ENCODE peak calls at places on chromosomes 4 and X, in five cellular contexts. F is adipocyte, S is K562, E is heart right ventricle, B is mammary epithelial cell. P is an unnamed sample.

GRCh38 chr4:90745176-90745575 is 618.0 kb downstream of the CCSER1 start:
- DNase-seq in F (no peak), S (no peak), E (no peak), B (peak; percentile 59), P (no peak)

GRCh38 chr4:103994059-103994458 is 274.3 kb upstream of the TACR3 start:
- DNase-seq in F (no peak), S (no peak), E (no peak), B (peak; percentile 18), P (no peak)

GRCh38 chrX:75273483-75273882 is 402 bp upstream of the UPRT start:
- DNase-seq in F (no peak), S (peak; percentile 17), E (no peak), B (no peak), P (no peak)

GRCh38 chrX:102712967-102713677 is 874 bp downstream of the GPRASP2 start:
- DNase-seq in F (peak; percentile 69), S (peak; percentile 39), E (peak; percentile 14), B (peak; percentile 40), P (no peak)

GRCh38 chr4:8152865-8153257 is 5.8 kb downstream of the ABLIM2 start:
- DNase-seq in F (no peak), S (no peak), E (peak; percentile 48), B (no peak), P (no peak)

GRCh38 chr4:147480891-147481576 is at the start of gene EDNRA:
- DNase-seq in F (peak; percentile 85), S (no peak), E (peak; percentile 39), B (no peak), P (no peak)

GRCh38 chr4:83174844-83175414 is 60.4 kb upstream of the PLAC8 start:
- DNase-seq in F (no peak), S (no peak), E (no peak), B (no peak), P (no peak)

GRCh38 chr4:132344924-132345828 is 803.9 kb upstream of the PCDH10 start:
- DNase-seq in F (no peak), S (peak; percentile 62), E (no peak), B (no peak), P (no peak)

GRCh38 chr4:73603307-73603710 is 16.9 kb downstream of the RASSF6 start:
- DNase-seq in F (no peak), S (no peak), E (no peak), B (peak; percentile 25), P (no peak)

GRCh38 chrX:30888526-30889146 is 418 bp downstream of the TAB3 start:
- DNase-seq in F (peak; percentile 39), S (peak; percentile 40), E (no peak), B (no peak), P (no peak)

GRCh38 chr4:149176019-149176418 is 639.6 kb downstream of the IQCM start:
- DNase-seq in F (no peak), S (no peak), E (no peak), B (no peak), P (no peak)

GRCh38 chr4:143282170-143282760 is 54.4 kb upstream of the GAB1 start:
- DNase-seq in F (no peak), S (no peak), E (peak; percentile 44), B (no peak), P (no peak)

GRCh38 chrX:69312141-69312670 is 147.0 kb upstream of the PJA1 start:
- DNase-seq in F (no peak), S (no peak), E (no peak), B (no peak), P (no peak)

GRCh38 chr4:73187325-73187724 is 71.3 kb downstream of the ANKRD17 start:
- DNase-seq in F (no peak), S (no peak), E (no peak), B (no peak), P (no peak)

GRCh38 chrX:54358424-54359211 is 772 bp upstream of the WNK3 start:
- DNase-seq in F (peak; percentile 83), S (no peak), E (peak; percentile 39), B (peak; percentile 4), P (peak; percentile 24)

GRCh38 chrX:12885508-12885907 is 18.6 kb downstream of the TLR7 start:
- DNase-seq in F (no peak), S (no peak), E (no peak), B (no peak), P (no peak)

GRCh38 chrX:53290441-53291041 is 9.2 kb upstream of the IQSEC2 start:
- DNase-seq in F (no peak), S (no peak), E (no peak), B (no peak), P (no peak)

GRCh38 chr4:26356067-26356466 is 35.3 kb downstream of the RBPJ start:
- DNase-seq in F (no peak), S (no peak), E (no peak), B (peak; percentile 49), P (peak; percentile 9)

GRCh38 chr4:138241281-138242075 is 671 bp downstream of the SLC7A11 start:
- DNase-seq in F (peak; percentile 67), S (peak; percentile 19), E (no peak), B (no peak), P (no peak)

GRCh38 chr4:73613130-73613529 is 7.1 kb downstream of the RASSF6 start:
- DNase-seq in F (no peak), S (no peak), E (no peak), B (peak; percentile 92), P (no peak)

GRCh38 chr4:81562093-81562492 is 90.4 kb upstream of the RASGEF1B start:
- DNase-seq in F (no peak), S (no peak), E (no peak), B (no peak), P (peak; percentile 28)

GRCh38 chr4:57136281-57136680 is 26.1 kb upstream of the IGFBP7 start:
- DNase-seq in F (no peak), S (no peak), E (no peak), B (peak; percentile 69), P (no peak)

GRCh38 chr4:8675383-8675782 is 82.8 kb downstream of the CPZ start:
- DNase-seq in F (peak; percentile 11), S (peak; percentile 52), E (no peak), B (no peak), P (no peak)

DNA sequence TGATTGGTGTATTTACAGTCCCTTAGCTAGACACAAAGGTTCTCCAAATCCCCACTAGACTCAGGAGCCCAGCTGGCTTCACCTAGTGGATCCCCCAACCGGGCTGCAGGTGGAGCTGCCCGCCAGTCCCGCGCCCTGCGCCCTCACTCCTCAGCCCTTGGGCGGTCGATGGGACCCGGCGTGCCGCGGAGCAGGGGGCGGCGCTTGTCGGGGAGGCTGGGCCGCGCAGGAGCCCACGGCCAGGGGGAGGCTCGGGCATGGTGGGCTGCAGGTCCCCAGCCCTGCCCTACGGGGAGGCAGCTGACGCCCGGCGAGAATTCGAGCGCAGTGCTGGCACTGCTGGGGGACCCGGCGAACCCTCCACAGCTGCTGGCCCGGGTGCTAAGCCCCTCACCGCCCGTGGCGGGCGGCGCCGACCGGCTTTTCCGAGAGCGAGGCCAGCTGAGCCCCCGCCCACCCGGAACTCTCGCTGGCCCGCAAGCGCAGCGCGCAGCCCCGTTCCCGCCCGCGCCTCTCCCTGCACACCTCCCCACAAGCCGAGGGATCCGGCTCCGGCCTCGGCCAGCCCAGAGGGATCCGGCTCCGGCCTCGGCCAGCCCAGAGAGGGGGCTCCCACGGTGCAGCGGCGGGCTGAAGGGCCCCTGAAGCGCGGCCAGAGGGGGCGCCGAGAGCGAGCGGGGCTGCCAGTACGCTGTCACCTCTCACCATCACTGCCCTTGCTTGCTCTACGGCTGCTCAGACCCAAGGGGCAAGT is 39.4 kb downstream of the WFS1 start:
- DNase-seq in F (peak; percentile 18), S (no peak), E (peak; percentile 42), B (no peak), P (no peak)
- H3K4me3 ChIP-seq in F (peak overlapping the region; percentile 33), S (no peak overlapping the region), E (peak overlapping the region; percentile 66), B (no peak overlapping the region), P (no peak overlapping the region)

GRCh38 chr4:5888706-5889696 is 3.9 kb downstream of the CRMP1 start:
- DNase-seq in F (no peak), S (no peak), E (no peak), B (no peak), P (no peak)

GRCh38 chr4:5891563-5892320 is 1.1 kb downstream of the CRMP1 start:
- DNase-seq in F (no peak), S (no peak), E (no peak), B (no peak), P (no peak)

GRCh38 chr4:5888222-5888701 is 4.6 kb downstream of the CRMP1 start:
- DNase-seq in F (peak; percentile 4), S (no peak), E (no peak), B (no peak), P (no peak)

GRCh38 chr4:5892321-5893012 is 419 bp downstream of the CRMP1 start:
- DNase-seq in F (no peak), S (no peak), E (no peak), B (no peak), P (no peak)

DNA sequence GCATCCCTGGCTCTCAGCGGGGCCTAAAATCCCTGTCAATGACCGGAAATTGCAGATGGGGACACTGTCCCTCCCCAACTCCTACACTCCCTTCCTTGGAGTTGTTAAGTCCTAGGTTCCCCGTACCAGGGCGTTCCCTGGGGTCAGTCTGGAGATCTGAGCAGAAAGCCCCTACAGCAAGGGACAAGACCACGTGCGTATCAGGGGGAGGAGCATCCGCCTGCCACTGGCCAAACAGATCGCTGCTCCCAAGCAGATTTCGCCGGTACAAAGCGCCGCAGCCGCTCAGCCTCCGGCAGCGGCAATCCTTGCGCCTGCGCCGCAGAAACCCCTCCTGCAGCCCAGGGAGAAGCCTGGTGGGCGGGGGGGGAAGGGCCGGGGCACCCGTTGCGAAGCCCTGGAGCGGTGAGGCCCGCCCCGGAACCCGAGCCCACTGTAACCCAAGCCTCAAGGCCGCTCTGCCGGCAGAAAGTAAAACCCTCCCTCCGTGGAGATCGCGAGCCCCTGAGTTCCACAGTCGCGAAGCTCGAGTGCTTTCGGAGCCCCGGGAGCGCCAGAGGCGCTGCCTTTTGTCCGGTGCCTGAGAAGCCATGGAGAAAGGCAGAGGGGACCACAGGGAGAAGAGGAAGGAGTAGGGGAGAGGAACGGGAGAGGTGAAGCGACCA is 2.7 kb downstream of the CRMP1 start:
- DNase-seq in F (no peak), S (no peak), E (no peak), B (no peak), P (no peak)
- H3K27me3 ChIP-seq in F (peaks cover 78% of the 10 kb centered on the region), S (peaks cover 24% of the 10 kb centered on the region), E (peaks cover 50% of the 10 kb centered on the region), B (peaks cover 68% of the 10 kb centered on the region), P (peaks cover 24% of the 10 kb centered on the region)

GRCh38 chr4:68344049-68344448 is 5.8 kb downstream of the YTHDC1 start:
- DNase-seq in F (no peak), S (no peak), E (no peak), B (peak; percentile 25), P (no peak)
- H3K4me1 ChIP-seq in F (peaks cover 36% of the 10 kb centered on the region), S (peaks cover 17% of the 10 kb centered on the region), E (peaks cover 94% of the 10 kb centered on the region), B (peaks cover 39% of the 10 kb centered on the region), P (peaks cover 95% of the 10 kb centered on the region)

DNA sequence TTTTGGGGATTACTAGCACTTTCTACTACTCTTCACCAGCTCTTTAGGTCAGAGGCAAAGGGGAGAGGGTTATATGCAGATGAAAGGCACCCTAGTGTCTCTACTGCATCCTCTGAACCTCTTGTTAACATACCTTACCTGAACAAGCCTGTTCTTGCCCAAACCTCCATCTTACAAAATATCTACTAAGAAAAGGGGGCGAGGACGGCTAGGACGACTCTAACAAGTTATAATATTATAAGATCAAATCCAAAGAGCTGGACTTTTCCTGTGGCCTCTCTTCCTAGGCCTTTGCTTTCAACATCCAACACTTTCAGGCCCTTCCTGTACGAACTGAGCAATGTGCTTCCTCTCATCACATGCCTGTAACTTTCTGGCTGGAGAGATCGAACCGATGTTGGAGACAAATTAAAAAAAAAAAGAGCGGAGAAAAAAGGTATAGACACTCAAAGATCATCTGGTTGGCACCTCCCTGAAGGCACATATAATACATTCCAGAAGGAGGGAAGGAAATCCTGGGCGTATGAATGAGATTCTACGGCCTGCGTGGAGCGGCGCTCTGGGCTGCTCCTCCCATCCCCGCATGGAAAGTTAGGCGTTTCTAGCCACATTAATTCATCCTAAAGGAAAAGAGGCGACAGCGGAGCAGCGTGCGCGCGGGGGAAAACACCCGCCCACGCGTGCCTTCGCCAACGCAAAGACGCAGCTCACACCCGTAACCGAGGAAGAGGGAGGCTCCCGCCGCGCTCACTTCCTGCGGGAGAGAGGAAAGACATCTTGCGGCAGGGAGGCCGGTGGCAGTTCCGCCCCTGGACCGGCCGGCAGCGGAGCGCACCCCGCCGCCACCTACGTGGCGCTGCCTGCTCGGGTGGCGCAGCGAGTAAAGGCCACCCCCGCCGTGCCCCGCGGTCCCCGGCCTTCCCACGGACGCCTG is 803 bp downstream of the PRDM5 start:
- DNase-seq in F (peak; percentile 80), S (no peak), E (peak; percentile 78), B (peak; percentile 65), P (peak; percentile 2)
- H3K4me3 ChIP-seq in F (peak overlapping the region; percentile 83), S (no peak overlapping the region), E (peak overlapping the region; percentile 82), B (peak overlapping the region; percentile 92), P (peak overlapping the region; percentile 49)

P was measured in CD4-positive, alpha-beta memory T cell.